ENCODE peak calls at places on chromosomes 11 and 22, in nine cellular contexts. One of them, this sample, is unnamed.

GRCh38 chr11:10918698-10919097 is 60.8 kb upstream of the ZBED5 start:
- DNase-seq in germinal center: no peak
- DNase-seq in fibroblast of mammary gland: peak; percentile 63
- DNase-seq in substantia nigra: no peak
- DNase-seq in activated CD4-positive, CD25-positive, alpha-beta regulatory T cell treated with anti-CD3 and anti-CD28 coated beads, Interleukin-2, amount 50 U/mL, for 72 hours: no peak
- DNase-seq in posterior cingulate gyrus: no peak
- DNase-seq in colonic mucosa: no peak
- DNase-seq in gastrocnemius medialis: no peak
- DNase-seq in activated CD4-positive, alpha-beta T cell treated with anti-CD3 and anti-CD28 coated beads, Interleukin-2, amount 50 U/mL, for 48 hours: no peak
- DNase-seq in this sample: no peak

GRCh38 chr11:74493816-74494630 is 499 bp upstream of the LIPT2 start:
- DNase-seq in germinal center: no peak
- DNase-seq in substantia nigra: no peak
- DNase-seq in activated CD4-positive, CD25-positive, alpha-beta regulatory T cell treated with anti-CD3 and anti-CD28 coated beads, Interleukin-2, amount 50 U/mL, for 72 hours: no peak
- DNase-seq in posterior cingulate gyrus: no peak
- DNase-seq in gastrocnemius medialis: no peak
- DNase-seq in colonic mucosa: no peak
- DNase-seq in activated CD4-positive, alpha-beta T cell treated with anti-CD3 and anti-CD28 coated beads, Interleukin-2, amount 50 U/mL, for 48 hours: no peak
- DNase-seq in fibroblast of mammary gland: peak; percentile 87
- DNase-seq in this sample: no peak

GRCh38 chr11:113587318-113587739 is 112.1 kb upstream of the DRD2 start:
- DNase-seq in germinal center: no peak
- DNase-seq in posterior cingulate gyrus: no peak
- DNase-seq in gastrocnemius medialis: no peak
- DNase-seq in activated CD4-positive, alpha-beta T cell treated with anti-CD3 and anti-CD28 coated beads, Interleukin-2, amount 50 U/mL, for 48 hours: peak; percentile 41
- DNase-seq in fibroblast of mammary gland: peak; percentile 7
- DNase-seq in substantia nigra: no peak
- DNase-seq in colonic mucosa: no peak
- DNase-seq in activated CD4-positive, CD25-positive, alpha-beta regulatory T cell treated with anti-CD3 and anti-CD28 coated beads, Interleukin-2, amount 50 U/mL, for 72 hours: no peak
- DNase-seq in this sample: peak; percentile 72

GRCh38 chr11:47468598-47469214 is 19.8 kb upstream of the RAPSN start:
- DNase-seq in colonic mucosa: no peak
- DNase-seq in substantia nigra: no peak
- DNase-seq in activated CD4-positive, alpha-beta T cell treated with anti-CD3 and anti-CD28 coated beads, Interleukin-2, amount 50 U/mL, for 48 hours: no peak
- DNase-seq in fibroblast of mammary gland: peak; percentile 39
- DNase-seq in activated CD4-positive, CD25-positive, alpha-beta regulatory T cell treated with anti-CD3 and anti-CD28 coated beads, Interleukin-2, amount 50 U/mL, for 72 hours: no peak
- DNase-seq in gastrocnemius medialis: no peak
- DNase-seq in germinal center: no peak
- DNase-seq in posterior cingulate gyrus: no peak
- DNase-seq in this sample: no peak

GRCh38 chr22:37827056-37827455 is 3.9 kb downstream of the GALR3 start:
- DNase-seq in gastrocnemius medialis: no peak
- DNase-seq in germinal center: no peak
- DNase-seq in substantia nigra: peak; percentile 27
- DNase-seq in posterior cingulate gyrus: peak; percentile 49
- DNase-seq in activated CD4-positive, CD25-positive, alpha-beta regulatory T cell treated with anti-CD3 and anti-CD28 coated beads, Interleukin-2, amount 50 U/mL, for 72 hours: no peak
- DNase-seq in fibroblast of mammary gland: no peak
- DNase-seq in activated CD4-positive, alpha-beta T cell treated with anti-CD3 and anti-CD28 coated beads, Interleukin-2, amount 50 U/mL, for 48 hours: no peak
- DNase-seq in colonic mucosa: no peak
- DNase-seq in this sample: no peak

GRCh38 chr11:17544181-17544622 is at the start of gene USH1C:
- DNase-seq in fibroblast of mammary gland: no peak
- DNase-seq in activated CD4-positive, alpha-beta T cell treated with anti-CD3 and anti-CD28 coated beads, Interleukin-2, amount 50 U/mL, for 48 hours: peak; percentile 25
- DNase-seq in posterior cingulate gyrus: no peak
- DNase-seq in substantia nigra: no peak
- DNase-seq in colonic mucosa: peak; percentile 83
- DNase-seq in germinal center: peak; percentile 22
- DNase-seq in activated CD4-positive, CD25-positive, alpha-beta regulatory T cell treated with anti-CD3 and anti-CD28 coated beads, Interleukin-2, amount 50 U/mL, for 72 hours: peak; percentile 48
- DNase-seq in gastrocnemius medialis: no peak
- DNase-seq in this sample: peak; percentile 24

GRCh38 chr22:36238348-36239149 is 778 bp downstream of the APOL2 start:
- DNase-seq in activated CD4-positive, alpha-beta T cell treated with anti-CD3 and anti-CD28 coated beads, Interleukin-2, amount 50 U/mL, for 48 hours: no peak
- DNase-seq in gastrocnemius medialis: no peak
- DNase-seq in fibroblast of mammary gland: no peak
- DNase-seq in posterior cingulate gyrus: no peak
- DNase-seq in germinal center: no peak
- DNase-seq in activated CD4-positive, CD25-positive, alpha-beta regulatory T cell treated with anti-CD3 and anti-CD28 coated beads, Interleukin-2, amount 50 U/mL, for 72 hours: no peak
- DNase-seq in substantia nigra: no peak
- DNase-seq in colonic mucosa: peak; percentile 45
- DNase-seq in this sample: no peak

GRCh38 chr11:105719073-105719846 is 109.4 kb downstream of the GRIA4 start:
- DNase-seq in activated CD4-positive, CD25-positive, alpha-beta regulatory T cell treated with anti-CD3 and anti-CD28 coated beads, Interleukin-2, amount 50 U/mL, for 72 hours: no peak
- DNase-seq in activated CD4-positive, alpha-beta T cell treated with anti-CD3 and anti-CD28 coated beads, Interleukin-2, amount 50 U/mL, for 48 hours: no peak
- DNase-seq in colonic mucosa: no peak
- DNase-seq in gastrocnemius medialis: no peak
- DNase-seq in substantia nigra: no peak
- DNase-seq in germinal center: no peak
- DNase-seq in posterior cingulate gyrus: no peak
- DNase-seq in fibroblast of mammary gland: no peak
- DNase-seq in this sample: no peak

GRCh38 chr11:74519719-74520118 is 26.2 kb upstream of the LIPT2 start:
- DNase-seq in germinal center: no peak
- DNase-seq in fibroblast of mammary gland: no peak
- DNase-seq in colonic mucosa: no peak
- DNase-seq in substantia nigra: no peak
- DNase-seq in posterior cingulate gyrus: no peak
- DNase-seq in activated CD4-positive, alpha-beta T cell treated with anti-CD3 and anti-CD28 coated beads, Interleukin-2, amount 50 U/mL, for 48 hours: no peak
- DNase-seq in activated CD4-positive, CD25-positive, alpha-beta regulatory T cell treated with anti-CD3 and anti-CD28 coated beads, Interleukin-2, amount 50 U/mL, for 72 hours: no peak
- DNase-seq in gastrocnemius medialis: no peak
- DNase-seq in this sample: no peak

GRCh38 chr11:62456630-62457029 is 37.8 kb downstream of the SCGB1A1 start:
- DNase-seq in posterior cingulate gyrus: no peak
- DNase-seq in substantia nigra: no peak
- DNase-seq in activated CD4-positive, CD25-positive, alpha-beta regulatory T cell treated with anti-CD3 and anti-CD28 coated beads, Interleukin-2, amount 50 U/mL, for 72 hours: no peak
- DNase-seq in colonic mucosa: no peak
- DNase-seq in germinal center: no peak
- DNase-seq in gastrocnemius medialis: no peak
- DNase-seq in activated CD4-positive, alpha-beta T cell treated with anti-CD3 and anti-CD28 coated beads, Interleukin-2, amount 50 U/mL, for 48 hours: no peak
- DNase-seq in fibroblast of mammary gland: no peak
- DNase-seq in this sample: no peak

GRCh38 chr11:44846852-44847251 is 103.8 kb downstream of the TP53I11 start:
- DNase-seq in activated CD4-positive, alpha-beta T cell treated with anti-CD3 and anti-CD28 coated beads, Interleukin-2, amount 50 U/mL, for 48 hours: no peak
- DNase-seq in colonic mucosa: no peak
- DNase-seq in posterior cingulate gyrus: no peak
- DNase-seq in fibroblast of mammary gland: no peak
- DNase-seq in gastrocnemius medialis: no peak
- DNase-seq in substantia nigra: no peak
- DNase-seq in germinal center: no peak
- DNase-seq in activated CD4-positive, CD25-positive, alpha-beta regulatory T cell treated with anti-CD3 and anti-CD28 coated beads, Interleukin-2, amount 50 U/mL, for 72 hours: no peak
- DNase-seq in this sample: no peak

GRCh38 chr11:11078344-11078743 is 220.5 kb upstream of the ZBED5 start:
- DNase-seq in activated CD4-positive, CD25-positive, alpha-beta regulatory T cell treated with anti-CD3 and anti-CD28 coated beads, Interleukin-2, amount 50 U/mL, for 72 hours: no peak
- DNase-seq in substantia nigra: no peak
- DNase-seq in posterior cingulate gyrus: no peak
- DNase-seq in fibroblast of mammary gland: peak; percentile 23
- DNase-seq in colonic mucosa: no peak
- DNase-seq in gastrocnemius medialis: no peak
- DNase-seq in activated CD4-positive, alpha-beta T cell treated with anti-CD3 and anti-CD28 coated beads, Interleukin-2, amount 50 U/mL, for 48 hours: no peak
- DNase-seq in germinal center: no peak
- DNase-seq in this sample: no peak

GRCh38 chr22:37007666-37008065 is 11.6 kb downstream of the TST start:
- DNase-seq in posterior cingulate gyrus: no peak
- DNase-seq in fibroblast of mammary gland: no peak
- DNase-seq in substantia nigra: no peak
- DNase-seq in activated CD4-positive, CD25-positive, alpha-beta regulatory T cell treated with anti-CD3 and anti-CD28 coated beads, Interleukin-2, amount 50 U/mL, for 72 hours: no peak
- DNase-seq in colonic mucosa: no peak
- DNase-seq in germinal center: no peak
- DNase-seq in activated CD4-positive, alpha-beta T cell treated with anti-CD3 and anti-CD28 coated beads, Interleukin-2, amount 50 U/mL, for 48 hours: no peak
- DNase-seq in gastrocnemius medialis: no peak
- DNase-seq in this sample: no peak